ENCODE peak calls at places on chromosome X, in eight cellular contexts. Q is GM19239; M is upper lobe of left lung; W is ELF-1; C is nucleus accumbens; X is neuronal stem cell; P is tibial artery; K is activated CD4-positive, alpha-beta T cell treated with anti-CD3 and anti-CD28 coated beads for 1 hour. H is an unnamed sample.

GRCh38 chrX:149493567-149494562 is 11.2 kb downstream of the IDS start:
- DNase-seq in Q (no peak), M (no peak), W (peak; percentile 44), C (no peak), X (no peak), P (no peak), K (no peak), H (no peak)

GRCh38 chrX:349196-349595 is 30.6 kb upstream of the GTPBP6 start:
- DNase-seq in Q (no peak), M (no peak), W (no peak), C (peak; percentile 62), X (no peak), P (no peak), K (no peak), H (no peak)

GRCh38 chrX:24153175-24153795 is 3.8 kb downstream of the ZFX start:
- DNase-seq in Q (no peak), M (peak; percentile 27), W (peak; percentile 88), C (no peak), X (no peak), P (no peak), K (no peak), H (no peak)

GRCh38 chrX:12999422-12999821 is 24.5 kb downstream of the TMSB4X start:
- DNase-seq in Q (no peak), M (no peak), W (no peak), C (no peak), X (no peak), P (no peak), K (peak; percentile 16), H (no peak)

GRCh38 chrX:78455901-78456300 is 128.5 kb upstream of the CYSLTR1 start:
- DNase-seq in Q (no peak), M (no peak), W (no peak), C (no peak), X (no peak), P (no peak), K (no peak), H (no peak)

GRCh38 chrX:134460861-134461218 is 875 bp downstream of the HPRT1 start:
- DNase-seq in Q (no peak), M (no peak), W (peak; percentile 56), C (no peak), X (no peak), P (no peak), K (no peak), H (no peak)

GRCh38 chrX:41333994-41334865 is at the start of gene DDX3X:
- DNase-seq in Q (no peak), M (peak; percentile 92), W (peak; percentile 96), C (peak; percentile 70), X (peak; percentile 78), P (peak; percentile 81), K (peak; percentile 84), H (peak; percentile 44)

GRCh38 chrX:84339507-84340364 is 151.7 kb upstream of the RPS6KA6 start:
- DNase-seq in Q (no peak), M (no peak), W (no peak), C (no peak), X (no peak), P (no peak), K (no peak), H (no peak)

GRCh38 chrX:14554132-14554715 is 24.9 kb downstream of the GLRA2 start:
- DNase-seq in Q (no peak), M (no peak), W (no peak), C (no peak), X (no peak), P (no peak), K (no peak), H (no peak)

GRCh38 chrX:13733506-13733905 is 914 bp downstream of the TRAPPC2 start:
- DNase-seq in Q (no peak), M (no peak), W (no peak), C (no peak), X (no peak), P (no peak), K (no peak), H (no peak)

GRCh38 chrX:154596290-154596929 is 11.5 kb downstream of the CTAG1A start:
- DNase-seq in Q (no peak), M (no peak), W (peak; percentile 99), C (no peak), X (peak; percentile 31), P (no peak), K (no peak), H (no peak)

GRCh38 chrX:107718156-107718621 is 57.4 kb downstream of the TSC22D3 start:
- DNase-seq in Q (no peak), M (peak; percentile 84), W (peak; percentile 90), C (peak; percentile 4), X (peak; percentile 54), P (peak; percentile 90), K (peak; percentile 41), H (no peak)

GRCh38 chrX:104684077-104684476 is 118.1 kb downstream of the IL1RAPL2 start:
- DNase-seq in Q (no peak), M (no peak), W (no peak), C (no peak), X (no peak), P (no peak), K (no peak), H (no peak)

GRCh38 chrX:14497184-14497666 is 32.1 kb upstream of the GLRA2 start:
- DNase-seq in Q (peak; percentile 1), M (peak; percentile 21), W (no peak), C (no peak), X (no peak), P (peak; percentile 19), K (no peak), H (peak; percentile 12)

GRCh38 chrX:13033193-13033592 is 11.2 kb downstream of the FAM9C start:
- DNase-seq in Q (no peak), M (no peak), W (no peak), C (no peak), X (no peak), P (no peak), K (no peak), H (no peak)

GRCh38 chrX:22652596-22652995 is 347.2 kb upstream of the DDX53 start:
- DNase-seq in Q (no peak), M (no peak), W (peak; percentile 68), C (peak; percentile 0), X (peak; percentile 6), P (no peak), K (no peak), H (no peak)

GRCh38 chrX:123339201-123339905 is 155.3 kb downstream of the GRIA3 start:
- DNase-seq in Q (no peak), M (no peak), W (no peak), C (no peak), X (no peak), P (no peak), K (no peak), H (no peak)

GRCh38 chrX:15973299-15973698 is 118.7 kb upstream of the AP1S2 start:
- DNase-seq in Q (no peak), M (peak; percentile 21), W (peak; percentile 68), C (peak; percentile 0), X (no peak), P (no peak), K (no peak), H (peak; percentile 26)

GRCh38 chrX:137479394-137479793 is 86.5 kb upstream of the ZIC3 start:
- DNase-seq in Q (no peak), M (no peak), W (no peak), C (no peak), X (no peak), P (no peak), K (no peak), H (no peak)

GRCh38 chrX:53281321-53281822 is at the start of gene IQSEC2:
- DNase-seq in Q (no peak), M (peak; percentile 87), W (peak; percentile 85), C (peak; percentile 20), X (no peak), P (peak; percentile 80), K (no peak), H (no peak)

GRCh38 chrX:7390446-7390845 is 242.5 kb upstream of the PUDP start:
- DNase-seq in Q (no peak), M (no peak), W (no peak), C (no peak), X (no peak), P (no peak), K (no peak), H (no peak)

GRCh38 chrX:55144697-55145096 is 55.9 kb downstream of the PAGE2 start:
- DNase-seq in Q (no peak), M (no peak), W (no peak), C (no peak), X (no peak), P (no peak), K (no peak), H (no peak)

GRCh38 chrX:24506082-24506481 is 41.0 kb downstream of the PDK3 start:
- DNase-seq in Q (no peak), M (no peak), W (peak; percentile 40), C (no peak), X (no peak), P (no peak), K (no peak), H (peak; percentile 12)

GRCh38 chrX:153381684-153382532 is 19.2 kb downstream of the PNMA6E start:
- DNase-seq in Q (no peak), M (no peak), W (peak; percentile 34), C (peak; percentile 8), X (peak; percentile 6), P (no peak), K (no peak), H (no peak)

GRCh38 chrX:49767231-49767630 is 61.9 kb upstream of the PAGE4 start:
- DNase-seq in Q (no peak), M (no peak), W (no peak), C (no peak), X (no peak), P (no peak), K (no peak), H (no peak)

GRCh38 chrX:120260369-120260768 is 9.8 kb downstream of the ZBTB33 start:
- DNase-seq in Q (no peak), M (no peak), W (no peak), C (no peak), X (no peak), P (no peak), K (no peak), H (no peak)

GRCh38 chrX:131571348-131571747 is 27.5 kb downstream of the OR13H1 start:
- DNase-seq in Q (no peak), M (no peak), W (no peak), C (no peak), X (no peak), P (no peak), K (no peak), H (no peak)

GRCh38 chrX:50470103-50471031 is at the start of gene DGKK:
- DNase-seq in Q (no peak), M (no peak), W (peak; percentile 86), C (no peak), X (peak; percentile 68), P (no peak), K (no peak), H (no peak)

GRCh38 chrX:41785685-41786084 is 61.7 kb downstream of the GPR82 start:
- DNase-seq in Q (no peak), M (no peak), W (no peak), C (no peak), X (no peak), P (no peak), K (no peak), H (no peak)

GRCh38 chrX:2673611-2674010 is 17.5 kb upstream of the CD99 start:
- DNase-seq in Q (no peak), M (no peak), W (no peak), C (no peak), X (no peak), P (no peak), K (no peak), H (no peak)